ENCODE peak calls at places on chromosomes 13 and 19, in four cellular contexts. One of them, this sample, is unnamed.

GRCh38 chr19:33245948-33246728 is 20.5 kb upstream of the SLC7A10 start:
- DNase-seq in cardiac muscle cell: no peak
- DNase-seq in SHP77: no peak
- DNase-seq in Caki2: no peak
- DNase-seq in this sample: peak

GRCh38 chr19:2428756-2429711 is 1.6 kb upstream of the TIMM13 start:
- DNase-seq in cardiac muscle cell: no peak
- DNase-seq in SHP77: no peak
- DNase-seq in Caki2: no peak
- DNase-seq in this sample: no peak

GRCh38 chr13:42327725-42328124 is 55.8 kb downstream of the AKAP11 start:
- DNase-seq in cardiac muscle cell: no peak
- DNase-seq in SHP77: no peak
- DNase-seq in Caki2: no peak
- DNase-seq in this sample: no peak

GRCh38 chr19:10111405-10111811 is at the start of gene P2RY11:
- DNase-seq in cardiac muscle cell: no peak
- DNase-seq in SHP77: no peak
- DNase-seq in Caki2: no peak
- DNase-seq in this sample: no peak

GRCh38 chr19:53865918-53866696 is 1.6 kb upstream of the MYADM start:
- DNase-seq in cardiac muscle cell: peak
- DNase-seq in SHP77: peak
- DNase-seq in Caki2: peak
- DNase-seq in this sample: peak

GRCh38 chr19:51799311-51799997 is 4.5 kb downstream of the FPR3 start:
- DNase-seq in cardiac muscle cell: no peak
- DNase-seq in SHP77: peak
- DNase-seq in Caki2: peak
- DNase-seq in this sample: no peak

GRCh38 chr13:21675095-21676007 is 4.5 kb downstream of the FGF9 start:
- DNase-seq in cardiac muscle cell: peak
- DNase-seq in SHP77: peak
- DNase-seq in Caki2: no peak
- DNase-seq in this sample: no peak

GRCh38 chr19:10339380-10339960 is at the start of gene ICAM3:
- DNase-seq in cardiac muscle cell: no peak
- DNase-seq in SHP77: no peak
- DNase-seq in Caki2: no peak
- DNase-seq in this sample: no peak

GRCh38 chr13:49502954-49503353 is 7.2 kb downstream of the PHF11 start:
- DNase-seq in cardiac muscle cell: no peak
- DNase-seq in SHP77: no peak
- DNase-seq in Caki2: no peak
- DNase-seq in this sample: no peak

GRCh38 chr13:92175330-92175729 is 776.9 kb downstream of the GPC5 start:
- DNase-seq in cardiac muscle cell: peak
- DNase-seq in SHP77: peak
- DNase-seq in Caki2: peak
- DNase-seq in this sample: peak

GRCh38 chr19:9531933-9532332 is 6.5 kb downstream of the ZNF426 start:
- DNase-seq in cardiac muscle cell: no peak
- DNase-seq in SHP77: no peak
- DNase-seq in Caki2: no peak
- DNase-seq in this sample: no peak

GRCh38 chr19:1336079-1336684 is 47.5 kb upstream of the NDUFS7 start:
- DNase-seq in cardiac muscle cell: no peak
- DNase-seq in SHP77: no peak
- DNase-seq in Caki2: no peak
- DNase-seq in this sample: no peak

GRCh38 chr13:21483748-21484147 is 24.6 kb upstream of the ZDHHC20 start:
- DNase-seq in cardiac muscle cell: no peak
- DNase-seq in SHP77: no peak
- DNase-seq in Caki2: no peak
- DNase-seq in this sample: no peak

GRCh38 chr19:45177817-45178261 is at the start of gene TRAPPC6A:
- DNase-seq in cardiac muscle cell: no peak
- DNase-seq in SHP77: peak
- DNase-seq in Caki2: no peak
- DNase-seq in this sample: no peak

This sample was measured in Caco-2.